ENCODE peak calls at places on chromosome 15, in six cellular contexts. M is GM12878, I is K562, C is HepG2, W is T47D, P is H1. B is an unnamed sample.

GRCh38 chr15:68489426-68489825 is 57.5 kb upstream of the ITGA11 start:
- DNase-seq in C (no peak), I (no peak), M (no peak), W (no peak), P (no peak), B (no peak)

GRCh38 chr15:51368751-51369450 is 27.4 kb downstream of the GLDN start:
- DNase-seq in W (no peak), I (no peak), M (no peak), C (peak), P (no peak), B (no peak)

GRCh38 chr15:39461536-39462140 is 119.2 kb upstream of the THBS1 start:
- DNase-seq in M (no peak), W (no peak), C (no peak), P (no peak), I (no peak), B (no peak)

GRCh38 chr15:70772402-70772801 is 9.0 kb upstream of the UACA start:
- DNase-seq in C (no peak), I (no peak), W (no peak), M (no peak), P (no peak), B (no peak)

GRCh38 chr15:70412717-70413266 is 315.1 kb upstream of the TLE3 start:
- DNase-seq in I (no peak), W (peak), P (no peak), M (no peak), C (no peak), B (no peak)

GRCh38 chr15:98360031-98360430 is 288.3 kb upstream of the IGF1R start:
- DNase-seq in W (no peak), P (no peak), M (no peak), C (no peak), I (no peak), B (no peak)

GRCh38 chr15:36301931-36302330 is 277.5 kb upstream of the CDIN1 start:
- DNase-seq in W (no peak), P (no peak), I (no peak), M (no peak), C (no peak), B (no peak)

GRCh38 chr15:81227716-81228115 is 31.0 kb downstream of the IL16 start:
- DNase-seq in W (no peak), I (no peak), M (no peak), C (no peak), P (no peak), B (no peak)

GRCh38 chr15:62549345-62549970 is 384.4 kb upstream of the C2CD4B start:
- DNase-seq in I (peak), C (peak), W (peak), P (no peak), M (no peak), B (peak)

GRCh38 chr15:51377038-51377761 is 35.7 kb downstream of the GLDN start:
- DNase-seq in M (no peak), C (no peak), P (no peak), I (no peak), W (no peak), B (no peak)

GRCh38 chr15:34799149-34799824 is 3.9 kb upstream of the ACTC1 start:
- DNase-seq in M (no peak), C (no peak), P (no peak), W (no peak), I (peak), B (no peak)

GRCh38 chr15:40061212-40061901 is 22.4 kb upstream of the SRP14 start:
- DNase-seq in W (no peak), I (no peak), C (no peak), M (peak), P (no peak), B (no peak)

GRCh38 chr15:83372434-83372873 is 74.7 kb upstream of the SH3GL3 start:
- DNase-seq in C (no peak), W (peak), P (no peak), M (no peak), I (no peak), B (no peak)

GRCh38 chr15:74613953-74614743 is 1.5 kb upstream of the CLK3 start:
- DNase-seq in I (no peak), P (no peak), M (no peak), W (no peak), C (no peak), B (no peak)

DNA sequence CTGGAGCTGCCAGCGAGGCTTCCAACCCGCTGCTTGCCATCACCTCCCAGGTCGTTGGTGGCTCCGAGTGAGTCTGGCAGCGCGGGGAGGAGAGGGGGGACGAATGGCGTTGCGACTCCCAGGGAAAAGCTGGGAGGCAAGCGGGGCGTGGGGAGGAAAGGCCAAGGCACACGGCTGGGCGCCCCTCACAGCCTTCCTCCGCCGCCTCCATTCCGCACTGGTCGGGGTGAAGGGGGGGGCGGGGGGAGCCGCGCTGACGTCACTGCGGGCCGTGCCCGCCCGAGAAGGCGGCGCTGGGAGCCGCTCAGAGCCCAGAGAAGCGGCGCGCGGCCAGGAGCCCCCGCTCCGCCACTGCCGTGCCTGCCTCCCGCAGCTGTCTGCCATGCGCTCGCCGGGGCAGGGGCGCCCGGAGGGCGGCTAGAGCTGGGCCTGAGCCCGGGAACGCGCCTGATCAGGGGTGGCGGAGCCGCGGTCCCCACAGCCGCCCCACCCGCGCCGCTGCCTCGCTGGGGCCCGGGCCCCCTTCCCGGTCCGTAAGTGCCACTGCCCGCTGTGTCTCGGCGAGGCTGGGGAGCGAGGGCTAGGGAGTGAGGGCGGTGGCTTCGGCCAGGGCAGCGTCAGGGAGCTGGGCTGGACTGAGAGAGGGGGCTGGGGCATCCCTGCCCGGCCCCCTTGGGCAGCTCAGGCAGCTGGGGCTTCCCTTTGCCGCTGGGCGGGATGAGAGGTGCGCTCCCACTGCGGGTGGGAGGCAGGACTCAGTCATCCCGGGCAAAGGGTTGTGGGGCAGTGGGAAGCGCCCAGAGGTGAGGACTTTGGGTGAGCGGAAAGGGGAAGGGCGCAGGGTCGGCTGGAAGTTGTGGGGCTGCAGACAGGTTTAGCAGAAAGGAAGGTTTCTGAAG is 27.8 kb upstream of the POLG start:
- DNase-seq in C (no peak), P (no peak), I (no peak), W (no peak), M (no peak), B (no peak)
- TF ChIP-seq JUND in C (no peak), P (no peak), I (no peak), W (no peak), M (no peak), B (no peak)

GRCh38 chr15:77983708-77984445 is 93.6 kb downstream of the TBC1D2B start:
- DNase-seq in C (no peak), M (no peak), I (no peak), P (no peak), W (no peak), B (no peak)
- TF ChIP-seq JUND in C (no peak), M (no peak), I (no peak), P (no peak), W (no peak), B (no peak)

GRCh38 chr15:84973492-84974460 is 7.9 kb upstream of the PDE8A start:
- DNase-seq in P (no peak), C (no peak), M (no peak), I (no peak), W (no peak), B (no peak)
- TF ChIP-seq JUND in P (no peak), C (no peak), M (no peak), I (no peak), W (no peak), B (no peak)

GRCh38 chr15:64454282-64454681 is 6.1 kb upstream of the ZNF609 start:
- DNase-seq in W (no peak), P (no peak), M (no peak), I (no peak), C (no peak), B (no peak)
- TF ChIP-seq JUND in W (no peak), P (no peak), M (no peak), I (no peak), C (no peak), B (no peak)

GRCh38 chr15:31216210-31216911 is 110.3 kb upstream of the KLF13 start:
- DNase-seq in M (no peak), I (peak), P (peak), C (peak), W (peak), B (no peak)
- TF ChIP-seq JUND in M (no peak), I (no peak), P (no peak), C (no peak), W (no peak), B (no peak)